ENCODE peak calls at places on chromosome 5, in nine cellular contexts. One of them, this sample, is unnamed.
A peak's percentile ranks its signal among the peaks of the same experiment; 100 is the strongest.

GRCh38 chr5:37751227-37751626 is 88.6 kb downstream of the GDNF start:
- DNase-seq in lower leg skin: no peak
- DNase-seq in suprapubic skin: no peak
- DNase-seq in uterus: no peak
- DNase-seq in endothelial cell of umbilical vein: no peak
- DNase-seq in body of pancreas: no peak
- DNase-seq in HCT116: no peak
- DNase-seq in prostate gland: no peak
- DNase-seq in sigmoid colon: no peak
- DNase-seq in this sample: no peak

GRCh38 chr5:91419571-91420537 is 36.7 kb upstream of the ARRDC3 start:
- DNase-seq in lower leg skin: peak; percentile 89
- DNase-seq in suprapubic skin: peak; percentile 81
- DNase-seq in uterus: peak; percentile 57
- DNase-seq in endothelial cell of umbilical vein: peak; percentile 77
- DNase-seq in body of pancreas: peak; percentile 73
- DNase-seq in HCT116: peak; percentile 48
- DNase-seq in prostate gland: peak; percentile 40
- DNase-seq in sigmoid colon: peak; percentile 73
- DNase-seq in this sample: no peak

GRCh38 chr5:8908055-8908683 is 637.7 kb downstream of the SEMA5A start:
- DNase-seq in lower leg skin: no peak
- DNase-seq in suprapubic skin: no peak
- DNase-seq in uterus: no peak
- DNase-seq in endothelial cell of umbilical vein: peak; percentile 34
- DNase-seq in body of pancreas: peak; percentile 48
- DNase-seq in HCT116: no peak
- DNase-seq in prostate gland: no peak
- DNase-seq in sigmoid colon: no peak
- DNase-seq in this sample: peak; percentile 44

GRCh38 chr5:170151105-170151831 is 45.6 kb downstream of the FOXI1 start:
- DNase-seq in lower leg skin: peak; percentile 68
- DNase-seq in suprapubic skin: no peak
- DNase-seq in uterus: no peak
- DNase-seq in endothelial cell of umbilical vein: peak; percentile 88
- DNase-seq in body of pancreas: peak; percentile 54
- DNase-seq in HCT116: peak; percentile 57
- DNase-seq in prostate gland: peak; percentile 78
- DNase-seq in sigmoid colon: no peak
- DNase-seq in this sample: peak; percentile 87

GRCh38 chr5:1975898-1976765 is 93.4 kb upstream of the IRX4 start:
- DNase-seq in lower leg skin: peak; percentile 58
- DNase-seq in suprapubic skin: no peak
- DNase-seq in uterus: no peak
- DNase-seq in endothelial cell of umbilical vein: no peak
- DNase-seq in body of pancreas: no peak
- DNase-seq in HCT116: peak; percentile 4
- DNase-seq in prostate gland: no peak
- DNase-seq in sigmoid colon: no peak
- DNase-seq in this sample: no peak

GRCh38 chr5:42547146-42547545 is 123.9 kb downstream of the GHR start:
- DNase-seq in lower leg skin: no peak
- DNase-seq in suprapubic skin: no peak
- DNase-seq in uterus: no peak
- DNase-seq in endothelial cell of umbilical vein: peak; percentile 80
- DNase-seq in body of pancreas: no peak
- DNase-seq in HCT116: no peak
- DNase-seq in prostate gland: no peak
- DNase-seq in sigmoid colon: no peak
- DNase-seq in this sample: no peak

GRCh38 chr5:80686757-80687156 is 32.0 kb upstream of the DHFR start:
- DNase-seq in lower leg skin: no peak
- DNase-seq in suprapubic skin: no peak
- DNase-seq in uterus: no peak
- DNase-seq in endothelial cell of umbilical vein: peak; percentile 27
- DNase-seq in body of pancreas: no peak
- DNase-seq in HCT116: peak; percentile 2
- DNase-seq in prostate gland: no peak
- DNase-seq in sigmoid colon: no peak
- DNase-seq in this sample: no peak

GRCh38 chr5:160685695-160686094 is 166.3 kb downstream of the ATP10B start:
- DNase-seq in lower leg skin: no peak
- DNase-seq in suprapubic skin: no peak
- DNase-seq in uterus: no peak
- DNase-seq in endothelial cell of umbilical vein: no peak
- DNase-seq in body of pancreas: no peak
- DNase-seq in HCT116: no peak
- DNase-seq in prostate gland: no peak
- DNase-seq in sigmoid colon: no peak
- DNase-seq in this sample: no peak

GRCh38 chr5:72956324-72957140 is 691 bp downstream of the FCHO2 start:
- DNase-seq in lower leg skin: peak; percentile 89
- DNase-seq in suprapubic skin: peak; percentile 85
- DNase-seq in uterus: peak; percentile 39
- DNase-seq in endothelial cell of umbilical vein: peak; percentile 70
- DNase-seq in body of pancreas: peak; percentile 47
- DNase-seq in HCT116: no peak
- DNase-seq in prostate gland: peak; percentile 37
- DNase-seq in sigmoid colon: peak; percentile 78
- DNase-seq in this sample: peak; percentile 54

GRCh38 chr5:39400711-39401385 is 23.9 kb downstream of the DAB2 start:
- DNase-seq in lower leg skin: no peak
- DNase-seq in suprapubic skin: no peak
- DNase-seq in uterus: no peak
- DNase-seq in endothelial cell of umbilical vein: no peak
- DNase-seq in body of pancreas: no peak
- DNase-seq in HCT116: no peak
- DNase-seq in prostate gland: no peak
- DNase-seq in sigmoid colon: no peak
- DNase-seq in this sample: no peak

GRCh38 chr5:33316773-33317172 is 124.0 kb upstream of the TARS1 start:
- DNase-seq in lower leg skin: no peak
- DNase-seq in suprapubic skin: no peak
- DNase-seq in uterus: no peak
- DNase-seq in endothelial cell of umbilical vein: peak; percentile 53
- DNase-seq in body of pancreas: no peak
- DNase-seq in HCT116: no peak
- DNase-seq in prostate gland: no peak
- DNase-seq in sigmoid colon: no peak
- DNase-seq in this sample: no peak

GRCh38 chr5:149618581-149619248 is 37.4 kb downstream of the ARHGEF37 start:
- DNase-seq in lower leg skin: no peak
- DNase-seq in suprapubic skin: no peak
- DNase-seq in uterus: no peak
- DNase-seq in endothelial cell of umbilical vein: peak; percentile 70
- DNase-seq in body of pancreas: no peak
- DNase-seq in HCT116: peak; percentile 47
- DNase-seq in prostate gland: peak; percentile 36
- DNase-seq in sigmoid colon: no peak
- DNase-seq in this sample: peak; percentile 69

GRCh38 chr5:127754259-127754658 is 51.1 kb downstream of the CCDC192 start:
- DNase-seq in lower leg skin: no peak
- DNase-seq in suprapubic skin: no peak
- DNase-seq in uterus: no peak
- DNase-seq in endothelial cell of umbilical vein: peak; percentile 26
- DNase-seq in body of pancreas: peak; percentile 39
- DNase-seq in HCT116: no peak
- DNase-seq in prostate gland: peak; percentile 66
- DNase-seq in sigmoid colon: no peak
- DNase-seq in this sample: no peak

GRCh38 chr5:14364576-14365472 is 216.8 kb upstream of the OTULINL start:
- DNase-seq in lower leg skin: no peak
- DNase-seq in suprapubic skin: no peak
- DNase-seq in uterus: no peak
- DNase-seq in endothelial cell of umbilical vein: peak; percentile 9
- DNase-seq in body of pancreas: peak; percentile 72
- DNase-seq in HCT116: peak; percentile 13
- DNase-seq in prostate gland: no peak
- DNase-seq in sigmoid colon: no peak
- DNase-seq in this sample: no peak

GRCh38 chr5:96808541-96808828 is 740 bp upstream of the ERAP1 start:
- DNase-seq in lower leg skin: no peak
- DNase-seq in suprapubic skin: no peak
- DNase-seq in uterus: no peak
- DNase-seq in endothelial cell of umbilical vein: no peak
- DNase-seq in body of pancreas: no peak
- DNase-seq in HCT116: no peak
- DNase-seq in prostate gland: no peak
- DNase-seq in sigmoid colon: no peak
- DNase-seq in this sample: no peak
- TF ChIP-seq POLR2A in lower leg skin: no peak
- TF ChIP-seq POLR2A in suprapubic skin: no peak
- TF ChIP-seq POLR2A in uterus: no peak
- TF ChIP-seq POLR2A in endothelial cell of umbilical vein: no peak
- TF ChIP-seq POLR2A in body of pancreas: no peak
- TF ChIP-seq POLR2A in HCT116: no peak
- TF ChIP-seq POLR2A in prostate gland: no peak
- TF ChIP-seq POLR2A in sigmoid colon: no peak
- TF ChIP-seq POLR2A in this sample: no peak

DNA sequence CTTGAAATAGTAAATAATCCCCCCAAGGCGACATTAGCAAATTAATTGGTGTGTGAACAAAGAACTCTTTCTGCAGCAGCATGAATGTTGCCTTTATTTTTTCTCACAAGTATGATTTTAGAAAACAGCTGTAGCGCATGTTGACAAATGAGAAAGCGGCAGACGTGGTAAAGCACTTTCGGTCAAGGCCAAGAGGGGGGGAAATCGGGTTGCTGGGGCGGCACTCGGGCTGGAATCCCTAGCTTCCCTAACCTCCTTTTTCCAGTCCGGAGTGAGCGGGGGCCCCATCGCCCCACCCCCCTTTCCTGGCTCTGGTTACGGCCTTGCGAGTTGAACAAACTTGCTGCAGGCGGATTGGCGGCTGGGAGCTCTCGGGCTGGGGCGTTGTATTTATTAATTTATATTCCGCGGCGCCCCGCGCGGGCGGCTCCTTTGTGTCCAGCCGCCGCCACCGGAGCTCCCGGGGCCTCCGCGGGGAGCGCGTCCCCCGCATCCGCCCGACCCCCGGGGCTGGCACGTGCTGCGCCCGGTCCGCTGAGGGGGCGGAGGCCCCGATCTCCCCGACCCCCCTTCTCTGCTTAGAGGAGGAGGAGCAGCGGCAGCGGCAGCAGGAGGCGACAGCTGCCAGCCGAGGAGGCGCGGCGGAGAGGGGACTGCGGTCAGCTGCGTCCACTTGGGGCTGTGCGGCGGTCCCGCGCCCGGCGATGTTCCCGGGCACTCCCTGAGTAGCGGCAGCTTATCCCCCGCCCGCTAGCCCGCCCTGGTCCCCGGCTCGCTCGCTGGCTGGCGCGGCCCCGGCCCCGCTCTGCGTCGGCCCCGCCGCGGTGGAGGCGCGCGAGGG is at the start of gene RHOBTB3:
- DNase-seq in lower leg skin: peak; percentile 97
- DNase-seq in suprapubic skin: peak; percentile 95
- DNase-seq in uterus: peak; percentile 88
- DNase-seq in endothelial cell of umbilical vein: peak; percentile 88
- DNase-seq in body of pancreas: peak; percentile 96
- DNase-seq in HCT116: peak; percentile 63
- DNase-seq in prostate gland: peak; percentile 88
- DNase-seq in sigmoid colon: peak; percentile 96
- DNase-seq in this sample: peak; percentile 47
- TF ChIP-seq POLR2A in lower leg skin: no peak
- TF ChIP-seq POLR2A in suprapubic skin: peak; percentile 43
- TF ChIP-seq POLR2A in uterus: peak; percentile 55
- TF ChIP-seq POLR2A in endothelial cell of umbilical vein: peak; percentile 39
- TF ChIP-seq POLR2A in body of pancreas: peak; percentile 91
- TF ChIP-seq POLR2A in HCT116: peak; percentile 60
- TF ChIP-seq POLR2A in prostate gland: peak; percentile 67
- TF ChIP-seq POLR2A in sigmoid colon: peak; percentile 22
- TF ChIP-seq POLR2A in this sample: peak; percentile 89

DNA sequence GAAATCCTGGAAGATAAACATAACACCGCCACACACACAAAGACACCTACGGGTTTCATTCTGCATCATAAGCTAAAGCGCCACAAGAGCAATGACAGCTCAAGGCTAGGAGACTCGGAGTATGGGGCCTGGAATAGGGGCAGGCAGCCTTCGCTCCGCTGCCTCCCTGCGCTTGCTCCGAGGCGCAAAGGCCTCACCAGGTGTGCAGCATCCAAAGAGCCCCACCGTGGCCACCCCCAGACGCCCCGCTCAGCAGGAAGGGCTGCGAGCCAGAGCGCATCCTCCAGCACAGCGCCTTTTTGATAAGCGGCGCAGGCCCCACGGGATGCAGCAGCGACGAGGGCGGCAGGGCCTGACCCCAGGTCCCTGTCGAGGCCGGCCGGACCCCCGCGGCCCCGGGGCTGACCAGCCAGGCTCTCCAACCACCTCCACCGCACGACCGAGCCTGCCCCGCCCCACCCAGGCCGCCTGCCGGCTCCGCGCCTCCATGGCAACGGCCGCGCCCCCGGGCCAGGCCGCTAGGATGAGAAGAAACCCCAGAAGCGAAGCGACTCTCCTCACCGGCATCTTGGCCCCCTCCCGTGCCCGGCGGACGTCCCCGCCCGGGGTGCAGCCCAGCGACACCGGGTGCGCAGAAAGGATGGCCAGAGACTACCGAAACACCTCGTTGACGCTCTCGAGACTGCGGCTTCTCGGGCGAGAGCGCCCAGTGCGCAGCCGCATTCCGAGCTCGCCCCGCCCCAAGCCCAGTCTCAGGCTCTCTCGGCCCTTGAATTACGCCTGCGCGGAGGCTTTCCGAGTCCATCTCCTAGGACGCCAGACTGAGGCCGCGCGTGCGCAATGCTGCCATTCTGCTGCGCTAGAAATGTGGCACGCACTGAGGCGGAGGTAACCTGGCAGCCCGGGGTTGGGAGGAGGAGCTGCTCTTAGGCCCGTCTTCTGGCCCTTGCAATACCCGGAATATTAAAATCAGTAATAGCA is at the start of gene KIF3A:
- DNase-seq in lower leg skin: peak; percentile 99
- DNase-seq in suprapubic skin: peak; percentile 96
- DNase-seq in uterus: peak; percentile 94
- DNase-seq in endothelial cell of umbilical vein: peak; percentile 96
- DNase-seq in body of pancreas: peak; percentile 98
- DNase-seq in HCT116: peak; percentile 95
- DNase-seq in prostate gland: peak; percentile 90
- DNase-seq in sigmoid colon: peak; percentile 98
- DNase-seq in this sample: peak; percentile 99
- TF ChIP-seq POLR2A in lower leg skin: no peak
- TF ChIP-seq POLR2A in suprapubic skin: no peak
- TF ChIP-seq POLR2A in uterus: peak; percentile 45
- TF ChIP-seq POLR2A in endothelial cell of umbilical vein: peak; percentile 80
- TF ChIP-seq POLR2A in body of pancreas: peak; percentile 59
- TF ChIP-seq POLR2A in HCT116: peak; percentile 63
- TF ChIP-seq POLR2A in prostate gland: peak; percentile 31
- TF ChIP-seq POLR2A in sigmoid colon: no peak
- TF ChIP-seq POLR2A in this sample: peak; percentile 85

DNA sequence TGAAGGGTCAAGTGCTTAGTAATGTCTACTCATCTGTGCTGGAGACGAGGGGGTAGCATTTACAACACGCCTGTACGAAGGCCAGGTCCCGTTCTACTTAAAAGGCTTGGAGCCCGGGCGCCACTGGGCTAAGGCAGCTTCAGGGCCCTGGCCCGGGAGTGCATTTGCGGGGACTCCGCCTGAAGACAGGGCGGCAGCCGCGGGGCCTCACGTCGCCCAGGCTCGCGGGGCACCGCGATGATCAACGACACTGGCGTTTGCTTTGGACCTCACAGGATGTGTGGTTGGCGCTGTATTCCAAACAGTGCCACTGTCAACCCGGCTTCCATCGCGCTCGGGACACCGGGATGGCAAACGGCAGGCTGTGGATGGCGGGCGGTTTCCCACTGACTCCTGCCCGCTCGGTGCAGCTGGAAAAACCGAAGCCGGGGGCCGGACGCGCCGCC is 1.1 kb upstream of the TENT4A start:
- DNase-seq in lower leg skin: peak; percentile 92
- DNase-seq in suprapubic skin: no peak
- DNase-seq in uterus: peak; percentile 59
- DNase-seq in endothelial cell of umbilical vein: peak; percentile 60
- DNase-seq in body of pancreas: peak; percentile 65
- DNase-seq in HCT116: no peak
- DNase-seq in prostate gland: peak; percentile 34
- DNase-seq in sigmoid colon: peak; percentile 80
- DNase-seq in this sample: peak; percentile 64
- TF ChIP-seq POLR2A in lower leg skin: no peak
- TF ChIP-seq POLR2A in suprapubic skin: no peak
- TF ChIP-seq POLR2A in uterus: no peak
- TF ChIP-seq POLR2A in endothelial cell of umbilical vein: no peak
- TF ChIP-seq POLR2A in body of pancreas: peak; percentile 48
- TF ChIP-seq POLR2A in HCT116: no peak
- TF ChIP-seq POLR2A in prostate gland: peak; percentile 7
- TF ChIP-seq POLR2A in sigmoid colon: no peak
- TF ChIP-seq POLR2A in this sample: no peak

This sample was measured in H54.